ENCODE peak calls at places on chromosomes 11 and 22, in four cellular contexts. U is NCI-H2029, F is skeletal muscle cell, A is LoVo. W is an unnamed sample.

GRCh38 chr11:86067230-86068137 is 1.4 kb downstream of the PICALM start:
- DNase-seq in F (no peak), U (no peak), A (peak), W (no peak)

GRCh38 chr22:26610072-26610958 is 7.5 kb downstream of the CRYBB1 start:
- DNase-seq in F (peak), U (no peak), A (no peak), W (no peak)

GRCh38 chr22:43750751-43751150 is 61.4 kb downstream of the EFCAB6 start:
- DNase-seq in F (no peak), U (no peak), A (no peak), W (no peak)

GRCh38 chr22:47030143-47030641 is 267.7 kb downstream of the TBC1D22A start:
- DNase-seq in U (peak), A (no peak), F (no peak), W (no peak)

GRCh38 chr11:44315947-44316387 is 6.0 kb upstream of the ALX4 start:
- DNase-seq in U (no peak), A (no peak), F (no peak), W (no peak)

GRCh38 chr11:110777765-110778164 is 65.5 kb upstream of the ARHGAP20 start:
- DNase-seq in U (no peak), F (no peak), A (no peak), W (no peak)

GRCh38 chr11:78800756-78801155 is 226.1 kb upstream of the NARS2 start:
- DNase-seq in F (no peak), U (no peak), A (no peak), W (no peak)

GRCh38 chr22:42937164-42937854 is 77.6 kb downstream of the PACSIN2 start:
- DNase-seq in A (peak), F (peak), U (no peak), W (no peak)

GRCh38 chr11:128302425-128303186 is 284.8 kb downstream of the ETS1 start:
- DNase-seq in F (no peak), A (no peak), U (peak), W (no peak)

GRCh38 chr22:31244044-31244942 is 32.2 kb downstream of the LIMK2 start:
- DNase-seq in A (peak), F (peak), U (no peak), W (peak)

GRCh38 chr22:47300698-47301405 is 538.4 kb downstream of the TBC1D22A start:
- DNase-seq in A (no peak), U (no peak), F (no peak), W (peak)

GRCh38 chr22:36977401-36977861 is 41.8 kb downstream of the TST start:
- DNase-seq in U (peak), A (peak), F (no peak), W (no peak)

GRCh38 chr11:8229299-8230177 is 34.1 kb downstream of the LMO1 start:
- DNase-seq in A (peak), F (no peak), U (peak), W (peak)